ENCODE peak calls at places on chromosomes 16 and 17, in five cellular contexts. O is lower leg skin, F is neural progenitor cell, N is IMR-90, T is suprapubic skin. J is an unnamed sample.

GRCh38 chr17:62892870-62893338 is 73.1 kb upstream of the TANC2 start:
- DNase-seq in O (no peak), F (no peak), N (peak; percentile 93), T (no peak), J (peak; percentile 79)

GRCh38 chr16:49489686-49490320 is 116.2 kb downstream of the C16orf78 start:
- DNase-seq in O (peak; percentile 57), F (no peak), N (no peak), T (peak; percentile 21), J (no peak)

GRCh38 chr17:34826332-34826731 is 134.9 kb downstream of the CCT6B start:
- DNase-seq in O (no peak), F (no peak), N (no peak), T (no peak), J (no peak)

GRCh38 chr16:10589106-10589505 is 8.7 kb upstream of the EMP2 start:
- DNase-seq in O (no peak), F (peak; percentile 72), N (no peak), T (no peak), J (no peak)

GRCh38 chr17:35809855-35810461 is 674 bp downstream of the TAF15 start:
- DNase-seq in O (no peak), F (no peak), N (peak; percentile 23), T (no peak), J (peak; percentile 23)

GRCh38 chr17:44030482-44030881 is 15.7 kb upstream of the TMEM101 start:
- DNase-seq in O (no peak), F (no peak), N (no peak), T (no peak), J (no peak)

GRCh38 chr16:30786936-30787612 is at the start of gene ZNF629:
- DNase-seq in O (peak; percentile 92), F (peak; percentile 90), N (peak; percentile 57), T (peak; percentile 85), J (peak; percentile 72)

GRCh38 chr16:76574651-76575050 is 297.4 kb downstream of the CNTNAP4 start:
- DNase-seq in O (no peak), F (no peak), N (no peak), T (no peak), J (no peak)

GRCh38 chr16:60432472-60432871 is 1603.8 kb downstream of the CDH8 start:
- DNase-seq in O (no peak), F (no peak), N (no peak), T (no peak), J (no peak)

GRCh38 chr17:75003070-75003956 is 9.2 kb upstream of the MRPL58 start:
- DNase-seq in O (no peak), F (no peak), N (no peak), T (no peak), J (no peak)

GRCh38 chr16:8194795-8195194 is 395.5 kb downstream of the TMEM114 start:
- DNase-seq in O (no peak), F (peak; percentile 45), N (no peak), T (no peak), J (no peak)

GRCh38 chr16:89395150-89396142 is 94.9 kb downstream of the ANKRD11 start:
- DNase-seq in O (peak; percentile 96), F (peak; percentile 39), N (peak; percentile 98), T (peak; percentile 90), J (peak; percentile 98)

GRCh38 chr17:53336281-53336680 is 486.4 kb upstream of the KIF2B start:
- DNase-seq in O (no peak), F (no peak), N (no peak), T (no peak), J (no peak)

GRCh38 chr17:60110586-60110985 is 31.9 kb upstream of the HEATR6 start:
- DNase-seq in O (no peak), F (no peak), N (no peak), T (no peak), J (no peak)

GRCh38 chr17:60165976-60166375 is 16.2 kb downstream of the CA4 start:
- DNase-seq in O (no peak), F (no peak), N (no peak), T (no peak), J (no peak)

GRCh38 chr17:17028059-17028877 is 14.0 kb upstream of the MPRIP start:
- DNase-seq in O (peak; percentile 94), F (peak; percentile 89), N (peak; percentile 35), T (peak; percentile 92), J (peak; percentile 90)

GRCh38 chr16:77236063-77236511 is 36.9 kb downstream of the SYCE1L start:
- DNase-seq in O (peak; percentile 97), F (peak; percentile 94), N (peak; percentile 71), T (peak; percentile 90), J (peak; percentile 73)

GRCh38 chr17:29037739-29038465 is 5.0 kb upstream of the PIPOX start:
- DNase-seq in O (no peak), F (no peak), N (no peak), T (no peak), J (no peak)

GRCh38 chr17:46763416-46763815 is 55.1 kb downstream of the WNT3 start:
- DNase-seq in O (no peak), F (no peak), N (no peak), T (no peak), J (no peak)

GRCh38 chr17:62705781-62706597 is 78.5 kb downstream of the MRC2 start:
- DNase-seq in O (no peak), F (peak; percentile 74), N (peak; percentile 47), T (no peak), J (peak; percentile 33)

GRCh38 chr16:89615596-89616090 is 2.2 kb downstream of the DPEP1 start:
- DNase-seq in O (no peak), F (peak; percentile 67), N (no peak), T (no peak), J (no peak)

GRCh38 chr16:10941127-10941933 is 938 bp downstream of the DEXI start:
- DNase-seq in O (no peak), F (peak; percentile 40), N (no peak), T (no peak), J (no peak)

GRCh38 chr17:1605681-1606351 is 22.8 kb downstream of the SLC43A2 start:
- DNase-seq in O (no peak), F (no peak), N (no peak), T (no peak), J (no peak)

GRCh38 chr17:58630883-58631522 is 60.8 kb downstream of the TEX14 start:
- DNase-seq in O (no peak), F (peak; percentile 70), N (no peak), T (no peak), J (no peak)

DNA sequence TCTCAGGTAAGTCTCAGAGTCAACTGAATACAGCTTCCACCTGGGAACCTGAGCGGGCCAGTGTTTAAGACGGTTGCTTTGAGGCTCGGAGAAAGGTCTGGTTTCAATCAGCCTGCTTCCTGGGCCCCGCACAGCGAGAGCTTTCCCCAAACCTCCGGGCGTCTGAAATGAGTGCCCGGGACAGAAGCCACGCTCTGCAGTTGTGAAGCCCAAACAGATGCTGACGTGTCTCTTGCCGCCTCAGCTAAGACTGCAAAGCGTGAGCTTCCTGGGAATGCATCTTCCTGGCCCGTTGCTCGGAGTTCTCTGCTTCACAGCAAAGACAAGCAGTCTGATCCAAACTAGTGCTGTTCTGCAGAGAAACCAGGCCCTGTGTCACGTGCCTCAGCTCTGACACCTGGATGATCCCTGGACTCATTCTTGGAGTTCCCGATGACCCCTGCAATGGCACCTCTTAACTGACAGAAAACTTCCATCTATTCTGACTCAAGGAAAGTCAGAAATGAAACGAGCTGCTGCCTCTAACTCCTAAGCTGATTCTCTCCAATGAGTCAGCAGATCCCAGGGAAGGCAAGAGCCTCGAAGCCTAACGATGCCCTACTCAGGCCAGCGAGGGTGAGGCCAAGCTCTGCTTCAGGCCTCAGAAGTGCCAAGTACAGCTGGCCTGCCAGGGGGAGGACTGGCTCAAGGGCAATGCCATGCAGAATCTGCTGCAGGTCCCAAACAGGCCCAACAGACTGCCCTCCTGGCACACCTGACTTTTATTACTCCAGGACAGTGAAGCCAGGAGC is 36.5 kb downstream of the PLXDC1 start:
- DNase-seq in O (no peak), F (no peak), N (peak; percentile 62), T (no peak), J (peak; percentile 69)
- H3K4me3 ChIP-seq in O (no peak overlapping the region), F (no peak overlapping the region), N (no peak overlapping the region), T (no peak overlapping the region), J (no peak overlapping the region)

DNA sequence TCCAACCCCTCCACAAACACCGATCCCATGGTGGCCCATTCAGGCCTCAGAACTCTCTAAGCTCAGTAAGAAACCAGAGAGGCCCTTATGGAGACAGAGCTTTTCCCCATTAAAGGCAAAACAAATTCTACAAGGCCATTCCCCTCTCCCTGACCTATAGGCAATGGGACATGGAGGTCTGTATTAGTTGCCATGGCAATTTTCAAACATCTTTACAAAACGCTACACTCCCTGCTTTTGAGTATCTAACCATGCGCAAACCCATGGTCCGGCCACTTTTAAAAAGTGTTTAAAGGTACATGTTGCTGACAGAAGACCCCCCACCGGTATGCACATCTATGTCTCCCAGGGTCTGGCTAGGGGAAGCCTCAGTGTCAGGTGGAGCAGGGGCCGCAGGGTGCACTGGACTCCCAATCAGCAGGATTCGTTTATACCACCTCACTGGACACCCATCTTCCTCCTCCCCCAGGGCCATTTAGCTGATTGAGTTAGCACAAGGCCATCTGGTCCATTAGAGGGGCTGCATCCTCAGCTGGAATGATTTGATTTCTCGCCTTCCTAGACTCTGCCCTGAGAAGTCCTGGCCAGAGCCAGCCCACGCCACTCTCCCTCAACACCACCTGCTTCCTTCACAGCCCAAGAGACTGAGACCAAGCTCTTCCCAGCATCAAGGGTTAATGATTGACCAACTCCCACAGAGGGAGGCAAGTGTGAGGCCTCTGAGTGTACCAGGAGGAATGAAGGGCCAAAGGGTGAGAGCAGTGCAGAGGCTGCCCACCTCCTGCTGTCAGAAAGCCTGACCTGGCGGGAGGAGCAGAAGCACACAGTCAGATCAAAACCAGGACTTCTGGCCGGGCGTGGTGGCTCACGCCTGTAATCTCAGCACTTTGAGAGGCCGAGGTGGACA is 10.9 kb downstream of the ACLY start:
- DNase-seq in O (no peak), F (no peak), N (peak; percentile 42), T (no peak), J (peak; percentile 12)
- TF ChIP-seq CTCF in O (no peak), F (no peak), N (no peak), T (no peak), J (no peak)

DNA sequence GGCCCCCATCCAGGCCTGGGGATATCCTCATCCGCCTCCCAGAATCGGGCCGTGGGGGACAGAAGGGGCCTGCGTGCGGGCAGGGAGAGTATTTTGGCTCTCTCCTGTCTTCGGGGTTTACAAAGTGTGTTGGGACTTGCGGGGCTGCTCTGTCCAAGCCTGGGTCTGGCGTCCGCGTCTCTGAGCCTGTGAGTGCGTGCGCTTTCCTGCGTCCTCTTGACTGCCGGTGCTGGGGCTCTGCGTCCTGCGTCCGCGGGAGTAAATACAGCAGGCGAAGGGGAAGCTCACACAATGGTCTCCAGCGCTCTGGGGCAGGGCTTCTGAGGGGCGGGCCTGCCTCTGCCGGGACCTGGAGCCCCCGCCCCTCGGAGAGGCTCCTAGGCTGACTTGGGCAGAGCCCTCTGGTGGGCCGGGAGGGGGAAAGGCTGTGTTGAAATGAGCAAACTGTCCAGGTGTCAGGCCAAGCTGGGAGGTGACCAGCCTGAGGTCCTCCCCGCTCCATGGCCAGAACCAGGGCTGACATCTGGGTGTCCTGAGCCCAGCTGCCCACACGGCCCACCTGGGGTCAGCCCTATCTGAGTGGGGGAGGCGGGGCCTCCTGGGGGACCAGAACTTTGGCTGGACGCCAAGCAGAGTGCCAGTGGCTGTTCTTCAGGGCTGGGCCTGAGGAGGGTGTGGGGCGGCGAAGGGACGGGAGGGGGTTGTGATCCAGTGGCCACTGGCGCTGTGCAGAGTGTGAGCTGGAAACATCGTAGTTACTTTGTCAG is 233.6 kb downstream of the SEC14L1 start:
- DNase-seq in O (peak; percentile 97), F (peak; percentile 96), N (peak; percentile 86), T (peak; percentile 91), J (peak; percentile 85)
- H3K4me3 ChIP-seq in O (peak overlapping the region; percentile 60), F (peak overlapping the region; percentile 97), N (peak overlapping the region; percentile 78), T (peak overlapping the region; percentile 86), J (peak overlapping the region; percentile 88)

GRCh38 chr16:1180772-1181714 is 28.1 kb downstream of the CACNA1H start:
- DNase-seq in O (no peak), F (peak; percentile 73), N (no peak), T (no peak), J (no peak)
- TF ChIP-seq CTCF in O (no peak), F (peak; percentile 60), N (peak; percentile 36), T (no peak), J (no peak)